ENCODE peak calls at places on chromosome 18, in ten cellular contexts. One of them, this sample, is unnamed.

GRCh38 chr18:69484699-69485396 is 84.2 kb downstream of the DOK6 start:
- DNase-seq in neuronal stem cell: no peak
- DNase-seq in lower lobe of right lung: no peak
- DNase-seq in GM23248: peak
- DNase-seq in hypothalamus: no peak
- DNase-seq in effector CD4-positive, alpha-beta T cell: no peak
- DNase-seq in ELF-1: peak
- DNase-seq in stimulated activated CD8-positive, alpha-beta memory T cell treated with anti-CD3 and anti-CD28 coated beads, Interleukin-15, amount 100 ng/mL, for 4 hours: no peak
- DNase-seq in stimulated activated CD4-positive, alpha-beta T cell treated with anti-CD3 and anti-CD28 coated beads, Interleukin-1b, Interleukin-23, amount 100 ng/mL, for 24 hours: no peak
- DNase-seq in PC-9: no peak
- DNase-seq in this sample: no peak

GRCh38 chr18:26777316-26778053 is 88.0 kb downstream of the AQP4 start:
- DNase-seq in PC-9: no peak
- DNase-seq in effector CD4-positive, alpha-beta T cell: no peak
- DNase-seq in stimulated activated CD4-positive, alpha-beta T cell treated with anti-CD3 and anti-CD28 coated beads, Interleukin-1b, Interleukin-23, amount 100 ng/mL, for 24 hours: no peak
- DNase-seq in GM23248: no peak
- DNase-seq in ELF-1: peak
- DNase-seq in stimulated activated CD8-positive, alpha-beta memory T cell treated with anti-CD3 and anti-CD28 coated beads, Interleukin-15, amount 100 ng/mL, for 4 hours: no peak
- DNase-seq in neuronal stem cell: no peak
- DNase-seq in lower lobe of right lung: no peak
- DNase-seq in hypothalamus: no peak
- DNase-seq in this sample: no peak

GRCh38 chr18:55343396-55344073 is 244.5 kb downstream of the TCF4 start:
- DNase-seq in PC-9: no peak
- DNase-seq in neuronal stem cell: no peak
- DNase-seq in effector CD4-positive, alpha-beta T cell: no peak
- DNase-seq in hypothalamus: no peak
- DNase-seq in lower lobe of right lung: no peak
- DNase-seq in GM23248: peak
- DNase-seq in stimulated activated CD4-positive, alpha-beta T cell treated with anti-CD3 and anti-CD28 coated beads, Interleukin-1b, Interleukin-23, amount 100 ng/mL, for 24 hours: no peak
- DNase-seq in stimulated activated CD8-positive, alpha-beta memory T cell treated with anti-CD3 and anti-CD28 coated beads, Interleukin-15, amount 100 ng/mL, for 4 hours: no peak
- DNase-seq in ELF-1: no peak
- DNase-seq in this sample: no peak

GRCh38 chr18:12048010-12048826 is 45.4 kb upstream of the ANKRD62 start:
- DNase-seq in neuronal stem cell: no peak
- DNase-seq in lower lobe of right lung: no peak
- DNase-seq in ELF-1: no peak
- DNase-seq in PC-9: no peak
- DNase-seq in stimulated activated CD4-positive, alpha-beta T cell treated with anti-CD3 and anti-CD28 coated beads, Interleukin-1b, Interleukin-23, amount 100 ng/mL, for 24 hours: no peak
- DNase-seq in effector CD4-positive, alpha-beta T cell: no peak
- DNase-seq in GM23248: peak
- DNase-seq in stimulated activated CD8-positive, alpha-beta memory T cell treated with anti-CD3 and anti-CD28 coated beads, Interleukin-15, amount 100 ng/mL, for 4 hours: no peak
- DNase-seq in hypothalamus: no peak
- DNase-seq in this sample: no peak

GRCh38 chr18:32776525-32776924 is 3.7 kb upstream of the KLHL14 start:
- DNase-seq in hypothalamus: no peak
- DNase-seq in lower lobe of right lung: no peak
- DNase-seq in effector CD4-positive, alpha-beta T cell: no peak
- DNase-seq in neuronal stem cell: no peak
- DNase-seq in PC-9: no peak
- DNase-seq in stimulated activated CD4-positive, alpha-beta T cell treated with anti-CD3 and anti-CD28 coated beads, Interleukin-1b, Interleukin-23, amount 100 ng/mL, for 24 hours: no peak
- DNase-seq in stimulated activated CD8-positive, alpha-beta memory T cell treated with anti-CD3 and anti-CD28 coated beads, Interleukin-15, amount 100 ng/mL, for 4 hours: no peak
- DNase-seq in GM23248: no peak
- DNase-seq in ELF-1: no peak
- DNase-seq in this sample: no peak

GRCh38 chr18:74450626-74451025 is 6.5 kb downstream of the DIPK1C start:
- DNase-seq in neuronal stem cell: no peak
- DNase-seq in PC-9: no peak
- DNase-seq in GM23248: no peak
- DNase-seq in stimulated activated CD4-positive, alpha-beta T cell treated with anti-CD3 and anti-CD28 coated beads, Interleukin-1b, Interleukin-23, amount 100 ng/mL, for 24 hours: no peak
- DNase-seq in ELF-1: no peak
- DNase-seq in stimulated activated CD8-positive, alpha-beta memory T cell treated with anti-CD3 and anti-CD28 coated beads, Interleukin-15, amount 100 ng/mL, for 4 hours: no peak
- DNase-seq in effector CD4-positive, alpha-beta T cell: no peak
- DNase-seq in hypothalamus: peak
- DNase-seq in lower lobe of right lung: no peak
- DNase-seq in this sample: peak

GRCh38 chr18:69956655-69957054 is 9.0 kb upstream of the CD226 start:
- DNase-seq in stimulated activated CD4-positive, alpha-beta T cell treated with anti-CD3 and anti-CD28 coated beads, Interleukin-1b, Interleukin-23, amount 100 ng/mL, for 24 hours: no peak
- DNase-seq in stimulated activated CD8-positive, alpha-beta memory T cell treated with anti-CD3 and anti-CD28 coated beads, Interleukin-15, amount 100 ng/mL, for 4 hours: no peak
- DNase-seq in effector CD4-positive, alpha-beta T cell: no peak
- DNase-seq in hypothalamus: no peak
- DNase-seq in GM23248: no peak
- DNase-seq in neuronal stem cell: no peak
- DNase-seq in PC-9: no peak
- DNase-seq in ELF-1: no peak
- DNase-seq in lower lobe of right lung: no peak
- DNase-seq in this sample: no peak

GRCh38 chr18:48896875-48897511 is 53.8 kb downstream of the SMAD7 start:
- DNase-seq in PC-9: peak
- DNase-seq in GM23248: peak
- DNase-seq in stimulated activated CD4-positive, alpha-beta T cell treated with anti-CD3 and anti-CD28 coated beads, Interleukin-1b, Interleukin-23, amount 100 ng/mL, for 24 hours: no peak
- DNase-seq in lower lobe of right lung: peak
- DNase-seq in neuronal stem cell: no peak
- DNase-seq in stimulated activated CD8-positive, alpha-beta memory T cell treated with anti-CD3 and anti-CD28 coated beads, Interleukin-15, amount 100 ng/mL, for 4 hours: no peak
- DNase-seq in ELF-1: peak
- DNase-seq in effector CD4-positive, alpha-beta T cell: no peak
- DNase-seq in hypothalamus: peak
- DNase-seq in this sample: no peak

GRCh38 chr18:9961031-9961430 is 47.2 kb downstream of the VAPA start:
- DNase-seq in stimulated activated CD4-positive, alpha-beta T cell treated with anti-CD3 and anti-CD28 coated beads, Interleukin-1b, Interleukin-23, amount 100 ng/mL, for 24 hours: no peak
- DNase-seq in PC-9: no peak
- DNase-seq in ELF-1: no peak
- DNase-seq in lower lobe of right lung: no peak
- DNase-seq in GM23248: peak
- DNase-seq in stimulated activated CD8-positive, alpha-beta memory T cell treated with anti-CD3 and anti-CD28 coated beads, Interleukin-15, amount 100 ng/mL, for 4 hours: no peak
- DNase-seq in hypothalamus: no peak
- DNase-seq in effector CD4-positive, alpha-beta T cell: no peak
- DNase-seq in neuronal stem cell: no peak
- DNase-seq in this sample: no peak

GRCh38 chr18:58205087-58205779 is 161.2 kb downstream of the NEDD4L start:
- DNase-seq in ELF-1: no peak
- DNase-seq in lower lobe of right lung: no peak
- DNase-seq in neuronal stem cell: no peak
- DNase-seq in stimulated activated CD8-positive, alpha-beta memory T cell treated with anti-CD3 and anti-CD28 coated beads, Interleukin-15, amount 100 ng/mL, for 4 hours: no peak
- DNase-seq in GM23248: peak
- DNase-seq in PC-9: no peak
- DNase-seq in stimulated activated CD4-positive, alpha-beta T cell treated with anti-CD3 and anti-CD28 coated beads, Interleukin-1b, Interleukin-23, amount 100 ng/mL, for 24 hours: no peak
- DNase-seq in hypothalamus: no peak
- DNase-seq in effector CD4-positive, alpha-beta T cell: no peak
- DNase-seq in this sample: no peak

GRCh38 chr18:73045037-73045436 is 177.2 kb upstream of the NETO1 start:
- DNase-seq in stimulated activated CD8-positive, alpha-beta memory T cell treated with anti-CD3 and anti-CD28 coated beads, Interleukin-15, amount 100 ng/mL, for 4 hours: no peak
- DNase-seq in PC-9: no peak
- DNase-seq in stimulated activated CD4-positive, alpha-beta T cell treated with anti-CD3 and anti-CD28 coated beads, Interleukin-1b, Interleukin-23, amount 100 ng/mL, for 24 hours: no peak
- DNase-seq in lower lobe of right lung: no peak
- DNase-seq in GM23248: no peak
- DNase-seq in neuronal stem cell: no peak
- DNase-seq in effector CD4-positive, alpha-beta T cell: no peak
- DNase-seq in hypothalamus: no peak
- DNase-seq in ELF-1: no peak
- DNase-seq in this sample: no peak

GRCh38 chr18:11366410-11366809 is 217.0 kb upstream of the PIEZO2 start:
- DNase-seq in stimulated activated CD8-positive, alpha-beta memory T cell treated with anti-CD3 and anti-CD28 coated beads, Interleukin-15, amount 100 ng/mL, for 4 hours: no peak
- DNase-seq in PC-9: no peak
- DNase-seq in neuronal stem cell: no peak
- DNase-seq in hypothalamus: no peak
- DNase-seq in GM23248: no peak
- DNase-seq in lower lobe of right lung: no peak
- DNase-seq in effector CD4-positive, alpha-beta T cell: no peak
- DNase-seq in stimulated activated CD4-positive, alpha-beta T cell treated with anti-CD3 and anti-CD28 coated beads, Interleukin-1b, Interleukin-23, amount 100 ng/mL, for 24 hours: no peak
- DNase-seq in ELF-1: no peak
- DNase-seq in this sample: no peak

GRCh38 chr18:35344736-35345459 is 678 bp upstream of the ZNF24 start:
- DNase-seq in ELF-1: no peak
- DNase-seq in PC-9: no peak
- DNase-seq in effector CD4-positive, alpha-beta T cell: no peak
- DNase-seq in GM23248: no peak
- DNase-seq in hypothalamus: peak
- DNase-seq in stimulated activated CD8-positive, alpha-beta memory T cell treated with anti-CD3 and anti-CD28 coated beads, Interleukin-15, amount 100 ng/mL, for 4 hours: no peak
- DNase-seq in lower lobe of right lung: no peak
- DNase-seq in neuronal stem cell: no peak
- DNase-seq in stimulated activated CD4-positive, alpha-beta T cell treated with anti-CD3 and anti-CD28 coated beads, Interleukin-1b, Interleukin-23, amount 100 ng/mL, for 24 hours: no peak
- DNase-seq in this sample: no peak

GRCh38 chr18:2218101-2218500 is 353.2 kb downstream of the METTL4 start:
- DNase-seq in stimulated activated CD4-positive, alpha-beta T cell treated with anti-CD3 and anti-CD28 coated beads, Interleukin-1b, Interleukin-23, amount 100 ng/mL, for 24 hours: no peak
- DNase-seq in GM23248: no peak
- DNase-seq in lower lobe of right lung: no peak
- DNase-seq in PC-9: no peak
- DNase-seq in hypothalamus: no peak
- DNase-seq in effector CD4-positive, alpha-beta T cell: no peak
- DNase-seq in neuronal stem cell: no peak
- DNase-seq in ELF-1: no peak
- DNase-seq in stimulated activated CD8-positive, alpha-beta memory T cell treated with anti-CD3 and anti-CD28 coated beads, Interleukin-15, amount 100 ng/mL, for 4 hours: no peak
- DNase-seq in this sample: no peak

GRCh38 chr18:58666176-58666575 is 5.1 kb upstream of the MALT1 start:
- DNase-seq in stimulated activated CD4-positive, alpha-beta T cell treated with anti-CD3 and anti-CD28 coated beads, Interleukin-1b, Interleukin-23, amount 100 ng/mL, for 24 hours: no peak
- DNase-seq in stimulated activated CD8-positive, alpha-beta memory T cell treated with anti-CD3 and anti-CD28 coated beads, Interleukin-15, amount 100 ng/mL, for 4 hours: no peak
- DNase-seq in GM23248: peak
- DNase-seq in effector CD4-positive, alpha-beta T cell: no peak
- DNase-seq in neuronal stem cell: no peak
- DNase-seq in ELF-1: no peak
- DNase-seq in lower lobe of right lung: no peak
- DNase-seq in PC-9: no peak
- DNase-seq in hypothalamus: no peak
- DNase-seq in this sample: no peak

GRCh38 chr18:58412844-58413666 is 215.8 kb downstream of the ALPK2 start:
- DNase-seq in neuronal stem cell: no peak
- DNase-seq in hypothalamus: no peak
- DNase-seq in stimulated activated CD8-positive, alpha-beta memory T cell treated with anti-CD3 and anti-CD28 coated beads, Interleukin-15, amount 100 ng/mL, for 4 hours: no peak
- DNase-seq in GM23248: no peak
- DNase-seq in PC-9: no peak
- DNase-seq in lower lobe of right lung: no peak
- DNase-seq in ELF-1: no peak
- DNase-seq in effector CD4-positive, alpha-beta T cell: no peak
- DNase-seq in stimulated activated CD4-positive, alpha-beta T cell treated with anti-CD3 and anti-CD28 coated beads, Interleukin-1b, Interleukin-23, amount 100 ng/mL, for 24 hours: no peak
- DNase-seq in this sample: no peak

GRCh38 chr18:13270279-13270911 is 51.8 kb downstream of the LDLRAD4 start:
- DNase-seq in stimulated activated CD8-positive, alpha-beta memory T cell treated with anti-CD3 and anti-CD28 coated beads, Interleukin-15, amount 100 ng/mL, for 4 hours: no peak
- DNase-seq in lower lobe of right lung: no peak
- DNase-seq in GM23248: no peak
- DNase-seq in neuronal stem cell: no peak
- DNase-seq in stimulated activated CD4-positive, alpha-beta T cell treated with anti-CD3 and anti-CD28 coated beads, Interleukin-1b, Interleukin-23, amount 100 ng/mL, for 24 hours: no peak
- DNase-seq in hypothalamus: no peak
- DNase-seq in ELF-1: no peak
- DNase-seq in PC-9: no peak
- DNase-seq in effector CD4-positive, alpha-beta T cell: no peak
- DNase-seq in this sample: no peak

GRCh38 chr18:50466634-50467033 is 91.8 kb downstream of the SKA1 start:
- DNase-seq in stimulated activated CD4-positive, alpha-beta T cell treated with anti-CD3 and anti-CD28 coated beads, Interleukin-1b, Interleukin-23, amount 100 ng/mL, for 24 hours: no peak
- DNase-seq in hypothalamus: no peak
- DNase-seq in GM23248: no peak
- DNase-seq in PC-9: no peak
- DNase-seq in neuronal stem cell: no peak
- DNase-seq in stimulated activated CD8-positive, alpha-beta memory T cell treated with anti-CD3 and anti-CD28 coated beads, Interleukin-15, amount 100 ng/mL, for 4 hours: no peak
- DNase-seq in effector CD4-positive, alpha-beta T cell: no peak
- DNase-seq in lower lobe of right lung: no peak
- DNase-seq in ELF-1: peak
- DNase-seq in this sample: no peak

GRCh38 chr18:77160515-77160914 is 27.9 kb upstream of the MBP start:
- DNase-seq in lower lobe of right lung: no peak
- DNase-seq in stimulated activated CD8-positive, alpha-beta memory T cell treated with anti-CD3 and anti-CD28 coated beads, Interleukin-15, amount 100 ng/mL, for 4 hours: no peak
- DNase-seq in ELF-1: peak
- DNase-seq in GM23248: no peak
- DNase-seq in PC-9: no peak
- DNase-seq in hypothalamus: no peak
- DNase-seq in neuronal stem cell: no peak
- DNase-seq in effector CD4-positive, alpha-beta T cell: no peak
- DNase-seq in stimulated activated CD4-positive, alpha-beta T cell treated with anti-CD3 and anti-CD28 coated beads, Interleukin-1b, Interleukin-23, amount 100 ng/mL, for 24 hours: no peak
- DNase-seq in this sample: no peak

GRCh38 chr18:34707670-34708069 is 2.4 kb upstream of the DTNA start:
- DNase-seq in neuronal stem cell: no peak
- DNase-seq in stimulated activated CD8-positive, alpha-beta memory T cell treated with anti-CD3 and anti-CD28 coated beads, Interleukin-15, amount 100 ng/mL, for 4 hours: no peak
- DNase-seq in GM23248: peak
- DNase-seq in lower lobe of right lung: no peak
- DNase-seq in stimulated activated CD4-positive, alpha-beta T cell treated with anti-CD3 and anti-CD28 coated beads, Interleukin-1b, Interleukin-23, amount 100 ng/mL, for 24 hours: no peak
- DNase-seq in ELF-1: peak
- DNase-seq in PC-9: peak
- DNase-seq in hypothalamus: peak
- DNase-seq in effector CD4-positive, alpha-beta T cell: no peak
- DNase-seq in this sample: peak

GRCh38 chr18:12883003-12883683 is 894 bp downstream of the PTPN2 start:
- DNase-seq in lower lobe of right lung: no peak
- DNase-seq in effector CD4-positive, alpha-beta T cell: no peak
- DNase-seq in ELF-1: no peak
- DNase-seq in stimulated activated CD8-positive, alpha-beta memory T cell treated with anti-CD3 and anti-CD28 coated beads, Interleukin-15, amount 100 ng/mL, for 4 hours: no peak
- DNase-seq in GM23248: peak
- DNase-seq in neuronal stem cell: no peak
- DNase-seq in hypothalamus: no peak
- DNase-seq in PC-9: no peak
- DNase-seq in stimulated activated CD4-positive, alpha-beta T cell treated with anti-CD3 and anti-CD28 coated beads, Interleukin-1b, Interleukin-23, amount 100 ng/mL, for 24 hours: no peak
- DNase-seq in this sample: no peak

GRCh38 chr18:12628706-12629702 is 28.9 kb downstream of the SPIRE1 start:
- DNase-seq in lower lobe of right lung: no peak
- DNase-seq in PC-9: no peak
- DNase-seq in hypothalamus: no peak
- DNase-seq in GM23248: peak
- DNase-seq in stimulated activated CD8-positive, alpha-beta memory T cell treated with anti-CD3 and anti-CD28 coated beads, Interleukin-15, amount 100 ng/mL, for 4 hours: no peak
- DNase-seq in ELF-1: no peak
- DNase-seq in stimulated activated CD4-positive, alpha-beta T cell treated with anti-CD3 and anti-CD28 coated beads, Interleukin-1b, Interleukin-23, amount 100 ng/mL, for 24 hours: no peak
- DNase-seq in effector CD4-positive, alpha-beta T cell: no peak
- DNase-seq in neuronal stem cell: no peak
- DNase-seq in this sample: no peak